ENCODE peak calls at places on chromosomes 5 and 9, in six cellular contexts. O is HS-5, B is NCI-H2081, Z is iPS-NIHi11, D is D341Med, R is fibroblast of villous mesenchyme. Y is an unnamed sample.

GRCh38 chr9:107239474-107239873 is 43.6 kb upstream of the RAD23B start:
- DNase-seq in O (peak), B (peak), Z (no peak), D (peak), R (peak), Y (no peak)

GRCh38 chr9:131447600-131447999 is 53.7 kb downstream of the PRRC2B start:
- DNase-seq in O (no peak), B (no peak), Z (no peak), D (no peak), R (no peak), Y (no peak)

GRCh38 chr5:169201597-169201996 is 99.3 kb downstream of the SLIT3 start:
- DNase-seq in O (no peak), B (no peak), Z (no peak), D (no peak), R (no peak), Y (no peak)

GRCh38 chr5:179186801-179187200 is 126.6 kb downstream of the ZNF354C start:
- DNase-seq in O (no peak), B (no peak), Z (no peak), D (no peak), R (no peak), Y (no peak)

GRCh38 chr9:124602204-124602603 is 95.0 kb upstream of the NR5A1 start:
- DNase-seq in O (no peak), B (no peak), Z (no peak), D (no peak), R (peak), Y (no peak)

GRCh38 chr5:91171322-91171721 is 211.8 kb downstream of the ARRDC3 start:
- DNase-seq in O (no peak), B (no peak), Z (no peak), D (no peak), R (no peak), Y (no peak)

GRCh38 chr9:37806271-37806670 is 5.7 kb downstream of the DCAF10 start:
- DNase-seq in O (no peak), B (no peak), Z (no peak), D (peak), R (no peak), Y (no peak)

GRCh38 chr5:177545487-177546261 is 8.7 kb downstream of the FAM193B start:
- DNase-seq in O (peak), B (no peak), Z (no peak), D (no peak), R (peak), Y (no peak)

GRCh38 chr5:139752506-139753350 is 42.9 kb upstream of the PSD2 start:
- DNase-seq in O (no peak), B (peak), Z (no peak), D (no peak), R (no peak), Y (no peak)

GRCh38 chr5:60929024-60929423 is 15.8 kb downstream of the ERCC8 start:
- DNase-seq in O (no peak), B (no peak), Z (no peak), D (no peak), R (peak), Y (no peak)

GRCh38 chr5:157464518-157465171 is 4.6 kb downstream of the NIPAL4 start:
- DNase-seq in O (peak), B (no peak), Z (peak), D (no peak), R (peak), Y (no peak)

GRCh38 chr5:25713259-25713658 is 1068.5 kb upstream of the CDH10 start:
- DNase-seq in O (no peak), B (no peak), Z (peak), D (no peak), R (no peak), Y (peak)

GRCh38 chr5:127492854-127493738 is 24.3 kb upstream of the PRRC1 start:
- DNase-seq in O (peak), B (peak), Z (peak), D (peak), R (peak), Y (peak)

GRCh38 chr5:80122599-80122998 is 87.5 kb downstream of the THBS4 start:
- DNase-seq in O (no peak), B (no peak), Z (no peak), D (no peak), R (no peak), Y (no peak)

GRCh38 chr9:105114956-105115728 is 129.3 kb upstream of the SLC44A1 start:
- DNase-seq in O (no peak), B (no peak), Z (no peak), D (no peak), R (peak), Y (peak)

GRCh38 chr5:78495800-78496199 is 135.4 kb downstream of the SCAMP1 start:
- DNase-seq in O (no peak), B (no peak), Z (peak), D (no peak), R (no peak), Y (no peak)

GRCh38 chr5:36575367-36575781 is 31.0 kb upstream of the SLC1A3 start:
- DNase-seq in O (peak), B (no peak), Z (no peak), D (no peak), R (no peak), Y (no peak)

GRCh38 chr9:135515541-135515951 is 5.7 kb upstream of the LCN1 start:
- DNase-seq in O (no peak), B (no peak), Z (no peak), D (peak), R (no peak), Y (no peak)

GRCh38 chr5:138230261-138230660 is 17.1 kb upstream of the CDC23 start:
- DNase-seq in O (no peak), B (no peak), Z (no peak), D (peak), R (no peak), Y (no peak)

GRCh38 chr5:43075319-43076293 is 35.5 kb upstream of the ANXA2R start:
- DNase-seq in O (no peak), B (no peak), Z (no peak), D (no peak), R (peak), Y (no peak)

GRCh38 chr9:6545017-6545691 is 100.4 kb downstream of the GLDC start:
- DNase-seq in O (no peak), B (no peak), Z (no peak), D (no peak), R (no peak), Y (no peak)

GRCh38 chr9:90964101-90965020 is 162.7 kb downstream of the SYK start:
- DNase-seq in O (no peak), B (no peak), Z (peak), D (no peak), R (peak), Y (no peak)

GRCh38 chr5:176888865-176889165 is 10.3 kb downstream of the HK3 start:
- DNase-seq in O (no peak), B (no peak), Z (no peak), D (no peak), R (no peak), Y (no peak)

GRCh38 chr9:97981828-97982164 is 1.3 kb upstream of the ANP32B start:
- DNase-seq in O (no peak), B (no peak), Z (no peak), D (no peak), R (peak), Y (no peak)

GRCh38 chr5:79934681-79935080 is 56.4 kb downstream of the MTX3 start:
- DNase-seq in O (no peak), B (no peak), Z (no peak), D (no peak), R (no peak), Y (no peak)

GRCh38 chr9:122087406-122088200 is 5.5 kb downstream of the TTLL11 start:
- DNase-seq in O (peak), B (no peak), Z (no peak), D (no peak), R (peak), Y (no peak)

GRCh38 chr9:101536938-101537337 is 3.3 kb downstream of the RNF20 start:
- DNase-seq in O (no peak), B (no peak), Z (peak), D (no peak), R (peak), Y (peak)

GRCh38 chr9:96044401-96044800 is 168.9 kb downstream of the ERCC6L2 start:
- DNase-seq in O (no peak), B (no peak), Z (no peak), D (no peak), R (no peak), Y (no peak)

GRCh38 chr9:134534661-134535080 is 106.9 kb upstream of the COL5A1 start:
- DNase-seq in O (no peak), B (no peak), Z (no peak), D (no peak), R (peak), Y (no peak)

GRCh38 chr5:157917909-157918809 is 59.2 kb upstream of the CLINT1 start:
- DNase-seq in O (peak), B (peak), Z (peak), D (peak), R (peak), Y (peak)

GRCh38 chr9:134366223-134367031 is 40.2 kb downstream of the RXRA start:
- DNase-seq in O (peak), B (peak), Z (peak), D (no peak), R (peak), Y (no peak)

Y was measured in Jurkat, Clone E6-1.